ENCODE peak calls at places on chromosomes 11 and 22, in six cellular contexts. H is foreskin fibroblast, C is fibroblast of lung, Q is right atrium auricular region, D is suprapubic skin, O is PC-3. S is an unnamed sample.

GRCh38 chr11:71449596-71449995 is 1.4 kb upstream of the DHCR7 start:
- DNase-seq in Q (no peak), O (no peak), D (no peak), C (no peak), H (no peak), S (no peak)

GRCh38 chr11:113778111-113778910 is 1.3 kb upstream of the CLDN25 start:
- DNase-seq in D (no peak), H (peak; percentile 63), C (peak; percentile 56), Q (no peak), O (peak; percentile 84), S (no peak)

GRCh38 chr11:117907276-117908110 is 21.7 kb downstream of the TMPRSS13 start:
- DNase-seq in C (peak; percentile 93), Q (peak; percentile 90), H (peak; percentile 94), D (peak; percentile 85), O (peak; percentile 89), S (peak; percentile 81)

GRCh38 chr22:29799217-29799680 is 32.1 kb downstream of the UQCR10 start:
- DNase-seq in D (peak; percentile 95), C (peak; percentile 97), O (peak; percentile 92), H (peak; percentile 91), Q (peak; percentile 96), S (no peak)

GRCh38 chr11:77990981-77991380 is 3.5 kb downstream of the INTS4 start:
- DNase-seq in D (no peak), O (no peak), C (no peak), H (no peak), Q (no peak), S (no peak)

GRCh38 chr11:95335989-95336388 is 105.0 kb upstream of the SESN3 start:
- DNase-seq in C (peak; percentile 13), D (no peak), H (no peak), Q (no peak), O (no peak), S (no peak)

GRCh38 chr22:24207264-24208011 is 26.2 kb downstream of the SUSD2 start:
- DNase-seq in H (peak; percentile 23), O (no peak), Q (no peak), C (peak; percentile 35), D (no peak), S (no peak)

GRCh38 chr22:45678961-45679912 is 7.6 kb downstream of the ATXN10 start:
- DNase-seq in O (peak; percentile 95), C (peak; percentile 87), Q (no peak), H (peak; percentile 84), D (no peak), S (no peak)

GRCh38 chr22:23289851-23290724 is 109.8 kb downstream of the BCR start:
- DNase-seq in Q (no peak), D (no peak), C (peak; percentile 23), H (peak; percentile 80), O (peak; percentile 56), S (no peak)

GRCh38 chr11:85464283-85464682 is 162.9 kb downstream of the DLG2 start:
- DNase-seq in C (no peak), H (no peak), Q (no peak), O (no peak), D (no peak), S (no peak)

GRCh38 chr11:132312616-132313210 is 942.3 kb downstream of the NTM start:
- DNase-seq in H (peak; percentile 32), Q (no peak), D (no peak), O (no peak), C (peak; percentile 35), S (no peak)

GRCh38 chr11:108340958-108341357 is 118.1 kb downstream of the ATM start:
- DNase-seq in O (peak; percentile 95), H (no peak), D (no peak), Q (no peak), C (no peak), S (no peak)

GRCh38 chr11:128039140-128040021 is 548.0 kb downstream of the ETS1 start:
- DNase-seq in O (peak; percentile 94), Q (no peak), H (peak; percentile 94), D (peak; percentile 65), C (peak; percentile 98), S (no peak)

GRCh38 chr11:119095066-119095880 is 6.4 kb downstream of the DPAGT1 start:
- DNase-seq in D (peak; percentile 100), C (peak; percentile 99), O (peak; percentile 100), Q (peak; percentile 100), H (peak; percentile 100), S (peak; percentile 98)

GRCh38 chr11:120336641-120337132 is 474 bp downstream of the ARHGEF12 start:
- DNase-seq in C (peak; percentile 30), H (peak; percentile 70), D (peak; percentile 84), O (peak; percentile 43), Q (peak; percentile 61), S (peak; percentile 78)

GRCh38 chr11:110182886-110183285 is 89.7 kb downstream of the ZC3H12C start:
- DNase-seq in Q (no peak), C (peak; percentile 60), D (no peak), H (peak; percentile 85), O (peak; percentile 86), S (no peak)

GRCh38 chr11:75775056-75775455 is 6.5 kb downstream of the DGAT2 start:
- DNase-seq in D (no peak), C (no peak), H (no peak), O (no peak), Q (no peak), S (no peak)

GRCh38 chr11:14617241-14618027 is 26.2 kb upstream of the PDE3B start:
- DNase-seq in Q (no peak), C (peak; percentile 13), H (no peak), D (no peak), O (no peak), S (no peak)

GRCh38 chr11:57823859-57824258 is 62.3 kb downstream of the CTNND1 start:
- DNase-seq in C (no peak), D (no peak), H (no peak), Q (no peak), O (no peak), S (no peak)

GRCh38 chr22:27132896-27133500 is 475.6 kb downstream of the MIAT start:
- DNase-seq in Q (no peak), C (no peak), H (no peak), D (no peak), O (no peak), S (no peak)

GRCh38 chr11:126328444-126328843 is 24.6 kb downstream of the DCPS start:
- DNase-seq in Q (no peak), D (no peak), C (no peak), O (no peak), H (no peak), S (no peak)

GRCh38 chr11:70644343-70645060 is 246.2 kb downstream of the CTTN start:
- DNase-seq in C (no peak), O (no peak), Q (no peak), H (no peak), D (no peak), S (no peak)

GRCh38 chr22:36077261-36077660 is 48.6 kb upstream of the RBFOX2 start:
- DNase-seq in C (peak; percentile 40), H (peak; percentile 76), O (peak; percentile 20), Q (no peak), D (no peak), S (no peak)

GRCh38 chr22:39690901-39691620 is 120.5 kb downstream of the CACNA1I start:
- DNase-seq in Q (no peak), D (no peak), H (peak; percentile 8), C (no peak), O (no peak), S (no peak)

GRCh38 chr22:43213066-43213465 is 26.1 kb upstream of the TTLL12 start:
- DNase-seq in H (no peak), C (no peak), Q (no peak), D (no peak), O (no peak), S (no peak)

GRCh38 chr22:49532831-49533802 is 294.6 kb downstream of the BRD1 start:
- DNase-seq in C (no peak), Q (no peak), O (no peak), D (peak; percentile 35), H (no peak), S (no peak)

GRCh38 chr11:64878223-64878493 is 263 bp downstream of the EHD1 start:
- DNase-seq in C (no peak), O (no peak), H (no peak), D (no peak), Q (peak; percentile 72), S (no peak)

GRCh38 chr11:44313701-44314489 is 4.0 kb upstream of the ALX4 start:
- DNase-seq in H (no peak), C (no peak), O (no peak), D (no peak), Q (no peak), S (no peak)

GRCh38 chr11:66849501-66850234 is 6.4 kb downstream of the RCE1 start:
- DNase-seq in D (peak; percentile 56), Q (no peak), H (no peak), C (no peak), O (no peak), S (no peak)
- TF ChIP-seq CTCF in D (no peak), Q (no peak), H (no peak), C (no peak), O (no peak), S (no peak)

GRCh38 chr11:134393638-134394037 is 18.4 kb downstream of the B3GAT1 start:
- DNase-seq in C (no peak), Q (no peak), O (peak; percentile 6), D (no peak), H (no peak), S (no peak)
- TF ChIP-seq CTCF in C (no peak), Q (no peak), O (peak; percentile 34), D (no peak), H (no peak), S (peak; percentile 58)

GRCh38 chr22:17749605-17750395 is 24.5 kb downstream of the BID start:
- DNase-seq in Q (no peak), D (no peak), C (no peak), H (no peak), O (no peak), S (no peak)

GRCh38 chr22:17751596-17751995 is 22.7 kb downstream of the BID start:
- DNase-seq in C (no peak), O (no peak), D (no peak), H (no peak), Q (no peak), S (no peak)

GRCh38 chr22:17748555-17749353 is 25.5 kb downstream of the BID start:
- DNase-seq in C (no peak), O (no peak), H (no peak), Q (no peak), D (no peak), S (no peak)

GRCh38 chr22:17753401-17753989 is 20.8 kb downstream of the BID start:
- DNase-seq in H (peak; percentile 28), Q (no peak), D (no peak), O (peak; percentile 48), C (peak; percentile 79), S (no peak)

DNA sequence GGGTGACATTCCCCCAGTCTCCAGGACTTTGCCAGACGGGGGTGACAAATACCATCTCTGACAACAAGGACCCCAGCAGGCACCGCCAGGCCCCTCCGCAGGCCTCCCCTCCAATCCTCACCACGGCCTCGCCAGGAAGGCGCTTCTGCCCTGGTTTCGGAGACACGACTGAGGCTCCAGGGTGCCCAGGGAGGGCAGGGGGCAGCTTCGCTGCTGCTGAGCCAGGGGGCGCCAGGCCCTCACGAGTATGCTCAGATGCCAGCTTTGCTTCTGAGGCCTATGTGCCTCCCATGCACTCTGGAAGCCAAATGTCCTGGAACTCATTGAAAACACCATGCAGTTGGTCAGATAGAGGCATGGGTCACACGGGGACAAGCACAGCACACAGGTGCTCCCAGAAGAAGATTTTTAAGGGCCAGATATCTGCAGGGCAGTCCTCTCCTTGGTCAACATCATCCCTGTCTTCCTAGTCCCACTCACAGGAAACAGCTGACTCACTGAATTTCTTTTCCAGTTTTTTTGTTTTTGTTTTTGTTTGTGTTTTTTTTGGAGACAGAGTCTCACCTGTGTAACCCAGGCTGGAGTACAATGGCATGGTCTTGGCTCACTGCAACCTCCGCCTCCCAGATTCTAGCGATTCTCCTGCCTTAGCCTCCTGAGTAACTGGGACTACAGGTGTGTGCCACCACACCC is 19.9 kb downstream of the BID start:
- DNase-seq in H (no peak), O (peak; percentile 7), Q (no peak), C (no peak), D (no peak), S (no peak)
- TF ChIP-seq CTCF in H (no peak), O (peak; percentile 45), Q (no peak), C (peak; percentile 29), D (no peak), S (peak; percentile 34)

GRCh38 chr11:103619480-103619879 is 417.0 kb upstream of the DDI1 start:
- DNase-seq in C (no peak), Q (no peak), O (peak; percentile 62), H (peak; percentile 29), D (no peak), S (no peak)
- TF ChIP-seq CTCF in C (peak; percentile 24), Q (no peak), O (peak; percentile 65), H (no peak), D (no peak), S (peak; percentile 33)

S was measured in type B pancreatic cell.